ENCODE peak calls at places on chromosomes 16 and 17, in eight cellular contexts. V is stimulated activated naive CD8-positive, alpha-beta T cell treated with anti-CD3 and anti-CD28 coated beads, Interleukin-15, amount 100 ng/mL, for 72 hours; O is heart right ventricle; S is upper lobe of right lung; K is left ventricle myocardium superior; L is pancreas; Z is activated T-cell treated with anti-CD3 and anti-CD28 coated beads, Interleukin-2, amount 50 U/mL, for 72 hours; T is Panc1. E is an unnamed sample.

GRCh38 chr16:30996324-30996999 is 11.5 kb downstream of the HSD3B7 start:
- ATAC-seq in V (peak), O (peak), S (no peak), K (peak), L (peak), Z (no peak), T (peak), E (no peak)

GRCh38 chr17:69356625-69357024 is 29.7 kb upstream of the ABCA5 start:
- ATAC-seq in V (no peak), O (no peak), S (no peak), K (no peak), L (no peak), Z (no peak), T (no peak), E (no peak)

GRCh38 chr16:77117687-77118086 is 73.3 kb upstream of the MON1B start:
- ATAC-seq in V (no peak), O (no peak), S (no peak), K (no peak), L (no peak), Z (no peak), T (no peak), E (no peak)

GRCh38 chr17:7897773-7898172 is 9.2 kb downstream of the CHD3 start:
- ATAC-seq in V (peak), O (peak), S (peak), K (peak), L (peak), Z (peak), T (peak), E (peak)

GRCh38 chr17:9360610-9361571 is 214.7 kb downstream of the STX8 start:
- ATAC-seq in V (no peak), O (peak), S (peak), K (peak), L (peak), Z (no peak), T (no peak), E (no peak)

GRCh38 chr16:8229011-8229520 is 361.2 kb downstream of the TMEM114 start:
- ATAC-seq in V (no peak), O (no peak), S (no peak), K (no peak), L (no peak), Z (no peak), T (no peak), E (no peak)

GRCh38 chr16:27284865-27285675 is 16.5 kb upstream of the NSMCE1 start:
- ATAC-seq in V (peak), O (no peak), S (no peak), K (no peak), L (no peak), Z (peak), T (no peak), E (no peak)

GRCh38 chr17:72640415-72641165 is 451.9 kb downstream of the SLC39A11 start:
- ATAC-seq in V (no peak), O (no peak), S (peak), K (peak), L (peak), Z (no peak), T (peak), E (peak)

GRCh38 chr17:45848868-45849535 is 4.3 kb downstream of the SPPL2C start:
- ATAC-seq in V (no peak), O (peak), S (no peak), K (peak), L (no peak), Z (no peak), T (peak), E (no peak)

GRCh38 chr17:3886776-3887175 is 6.1 kb downstream of the CAMKK1 start:
- ATAC-seq in V (peak), O (peak), S (peak), K (peak), L (peak), Z (peak), T (no peak), E (no peak)

GRCh38 chr16:85781685-85782370 is 17.5 kb downstream of the EMC8 start:
- ATAC-seq in V (no peak), O (peak), S (peak), K (peak), L (peak), Z (no peak), T (no peak), E (no peak)

E was measured in esophagus mucosa.